ENCODE peak calls at places on chromosomes 6 and 20, in six cellular contexts. One of them, this sample, is unnamed.

GRCh38 chr6:144990768-144991167 is 705.6 kb downstream of the UTRN start:
- DNase-seq in K562: no peak
- DNase-seq in HCT116: no peak
- DNase-seq in H1: no peak
- DNase-seq in GM12878: no peak
- DNase-seq in HepG2: no peak
- DNase-seq in this sample: no peak

GRCh38 chr6:35425284-35425683 is 26.9 kb upstream of the FANCE start:
- DNase-seq in K562: no peak
- DNase-seq in HCT116: no peak
- DNase-seq in H1: no peak
- DNase-seq in HepG2: no peak
- DNase-seq in GM12878: no peak
- DNase-seq in this sample: no peak

GRCh38 chr6:129894904-129895303 is 33.8 kb upstream of the TMEM244 start:
- DNase-seq in HepG2: no peak
- DNase-seq in K562: no peak
- DNase-seq in GM12878: no peak
- DNase-seq in HCT116: no peak
- DNase-seq in H1: no peak
- DNase-seq in this sample: no peak

GRCh38 chr6:157587127-157587729 is 206.2 kb downstream of the ZDHHC14 start:
- DNase-seq in HCT116: no peak
- DNase-seq in GM12878: no peak
- DNase-seq in K562: no peak
- DNase-seq in HepG2: no peak
- DNase-seq in H1: no peak
- DNase-seq in this sample: no peak

GRCh38 chr20:10388571-10388970 is 45.5 kb downstream of the MKKS start:
- DNase-seq in K562: no peak
- DNase-seq in GM12878: no peak
- DNase-seq in H1: no peak
- DNase-seq in HCT116: no peak
- DNase-seq in HepG2: no peak
- DNase-seq in this sample: no peak

GRCh38 chr20:4441871-4442270 is 279.8 kb upstream of the PRND start:
- DNase-seq in HCT116: no peak
- DNase-seq in HepG2: no peak
- DNase-seq in H1: no peak
- DNase-seq in K562: no peak
- DNase-seq in GM12878: no peak
- DNase-seq in this sample: no peak

GRCh38 chr6:158330016-158330415 is 17.8 kb downstream of the TULP4 start:
- DNase-seq in HepG2: no peak
- DNase-seq in GM12878: no peak
- DNase-seq in H1: no peak
- DNase-seq in K562: no peak
- DNase-seq in HCT116: no peak
- DNase-seq in this sample: no peak

GRCh38 chr6:153167026-153167891 is 36.2 kb upstream of the RGS17 start:
- DNase-seq in HepG2: peak
- DNase-seq in K562: no peak
- DNase-seq in H1: no peak
- DNase-seq in GM12878: no peak
- DNase-seq in HCT116: peak
- DNase-seq in this sample: no peak

GRCh38 chr20:50073500-50073899 is 39.5 kb downstream of the UBE2V1 start:
- DNase-seq in K562: no peak
- DNase-seq in GM12878: no peak
- DNase-seq in HepG2: no peak
- DNase-seq in HCT116: no peak
- DNase-seq in H1: no peak
- DNase-seq in this sample: no peak

GRCh38 chr20:19121916-19122315 is 90.5 kb upstream of the SLC24A3 start:
- DNase-seq in H1: no peak
- DNase-seq in HCT116: no peak
- DNase-seq in GM12878: no peak
- DNase-seq in HepG2: no peak
- DNase-seq in K562: no peak
- DNase-seq in this sample: no peak

GRCh38 chr20:58086763-58087566 is 141.5 kb downstream of the ANKRD60 start:
- DNase-seq in K562: peak
- DNase-seq in GM12878: no peak
- DNase-seq in HepG2: peak
- DNase-seq in H1: no peak
- DNase-seq in HCT116: peak
- DNase-seq in this sample: peak

GRCh38 chr20:588476-588875 is 21.6 kb downstream of the TCF15 start:
- DNase-seq in HCT116: no peak
- DNase-seq in GM12878: no peak
- DNase-seq in HepG2: no peak
- DNase-seq in K562: no peak
- DNase-seq in H1: no peak
- DNase-seq in this sample: no peak

GRCh38 chr20:39911497-39911896 is 777.5 kb downstream of the MAFB start:
- DNase-seq in GM12878: no peak
- DNase-seq in HCT116: no peak
- DNase-seq in H1: no peak
- DNase-seq in K562: no peak
- DNase-seq in HepG2: no peak
- DNase-seq in this sample: no peak

GRCh38 chr6:152270301-152270925 is 366.7 kb downstream of the SYNE1 start:
- DNase-seq in HCT116: no peak
- DNase-seq in K562: no peak
- DNase-seq in HepG2: no peak
- DNase-seq in H1: no peak
- DNase-seq in GM12878: no peak
- DNase-seq in this sample: no peak

GRCh38 chr6:113181164-113181563 is 676.0 kb upstream of the MARCKS start:
- DNase-seq in H1: no peak
- DNase-seq in GM12878: no peak
- DNase-seq in HepG2: no peak
- DNase-seq in K562: no peak
- DNase-seq in HCT116: no peak
- DNase-seq in this sample: no peak

GRCh38 chr6:137853569-137854213 is 13.4 kb upstream of the TNFAIP3 start:
- DNase-seq in H1: no peak
- DNase-seq in GM12878: no peak
- DNase-seq in HepG2: no peak
- DNase-seq in K562: no peak
- DNase-seq in HCT116: peak
- DNase-seq in this sample: no peak

DNA sequence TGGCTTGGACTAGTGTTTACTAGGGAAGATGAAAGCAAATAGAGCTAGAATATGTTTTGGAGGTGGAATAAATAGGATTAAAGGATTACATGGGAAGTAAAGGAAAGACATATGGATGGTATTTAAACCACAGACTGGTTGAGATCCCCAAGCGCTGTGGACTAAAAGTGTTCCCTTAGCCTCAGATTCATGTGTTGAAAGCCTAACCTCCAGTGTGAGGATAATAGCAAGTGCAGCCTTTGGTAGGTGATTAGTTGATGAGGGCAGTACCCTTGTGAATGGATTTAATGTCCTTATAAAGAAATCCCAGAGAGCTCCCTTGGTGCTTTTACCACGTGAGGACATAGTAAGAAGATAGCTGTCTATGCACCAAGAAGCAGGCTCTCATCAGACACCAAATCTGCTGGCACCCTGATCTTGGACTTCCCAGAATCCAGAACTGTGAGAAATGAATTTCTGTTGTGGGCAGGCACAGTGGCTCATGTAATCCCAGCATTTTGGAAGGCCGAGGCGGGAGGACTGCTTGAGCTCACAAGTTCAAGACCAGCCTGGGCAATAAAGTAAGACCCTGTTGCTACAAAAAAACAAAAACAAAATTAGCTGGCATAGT is 57.3 kb upstream of the MCM9 start:
- DNase-seq in HepG2: no peak
- DNase-seq in H1: no peak
- DNase-seq in HCT116: no peak
- DNase-seq in K562: no peak
- DNase-seq in GM12878: no peak
- DNase-seq in this sample: no peak
- TF ChIP-seq JUND in HepG2: no peak
- TF ChIP-seq JUND in H1: no peak
- TF ChIP-seq JUND in HCT116: no peak
- TF ChIP-seq JUND in K562: no peak
- TF ChIP-seq JUND in GM12878: no peak
- TF ChIP-seq JUND in this sample: no peak

DNA sequence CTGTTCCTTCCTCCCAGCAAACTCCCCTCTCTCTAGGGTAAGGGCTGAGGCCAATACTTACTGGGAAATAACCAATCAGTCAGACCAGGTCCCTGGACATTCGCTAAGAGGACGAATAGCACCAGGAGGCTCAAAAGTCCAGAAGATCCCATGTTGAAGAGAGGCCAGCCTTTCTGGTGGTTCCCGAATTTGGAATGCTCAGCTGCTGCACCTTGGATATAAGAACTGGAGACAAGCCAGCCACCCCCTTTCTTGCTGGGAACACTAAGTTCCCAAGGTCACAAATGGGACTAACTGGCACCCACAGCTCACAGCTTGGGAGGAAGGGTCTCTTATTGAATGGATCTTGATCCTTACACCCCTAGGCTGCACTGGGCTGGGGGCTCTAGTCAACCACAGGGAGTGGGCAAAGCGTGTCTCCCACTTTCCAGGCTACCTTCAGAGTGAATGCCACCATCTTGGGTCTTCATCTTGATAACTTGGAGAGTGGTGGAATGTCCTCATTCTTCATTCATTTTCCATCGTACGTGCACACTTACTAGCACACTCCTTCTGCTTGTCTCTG is at the start of gene EPPIN:
- DNase-seq in HepG2: no peak
- DNase-seq in K562: no peak
- DNase-seq in GM12878: no peak
- DNase-seq in HCT116: no peak
- DNase-seq in H1: no peak
- DNase-seq in this sample: no peak
- TF ChIP-seq JUND in HepG2: no peak
- TF ChIP-seq JUND in K562: no peak
- TF ChIP-seq JUND in GM12878: no peak
- TF ChIP-seq JUND in HCT116: no peak
- TF ChIP-seq JUND in H1: no peak
- TF ChIP-seq JUND in this sample: no peak

DNA sequence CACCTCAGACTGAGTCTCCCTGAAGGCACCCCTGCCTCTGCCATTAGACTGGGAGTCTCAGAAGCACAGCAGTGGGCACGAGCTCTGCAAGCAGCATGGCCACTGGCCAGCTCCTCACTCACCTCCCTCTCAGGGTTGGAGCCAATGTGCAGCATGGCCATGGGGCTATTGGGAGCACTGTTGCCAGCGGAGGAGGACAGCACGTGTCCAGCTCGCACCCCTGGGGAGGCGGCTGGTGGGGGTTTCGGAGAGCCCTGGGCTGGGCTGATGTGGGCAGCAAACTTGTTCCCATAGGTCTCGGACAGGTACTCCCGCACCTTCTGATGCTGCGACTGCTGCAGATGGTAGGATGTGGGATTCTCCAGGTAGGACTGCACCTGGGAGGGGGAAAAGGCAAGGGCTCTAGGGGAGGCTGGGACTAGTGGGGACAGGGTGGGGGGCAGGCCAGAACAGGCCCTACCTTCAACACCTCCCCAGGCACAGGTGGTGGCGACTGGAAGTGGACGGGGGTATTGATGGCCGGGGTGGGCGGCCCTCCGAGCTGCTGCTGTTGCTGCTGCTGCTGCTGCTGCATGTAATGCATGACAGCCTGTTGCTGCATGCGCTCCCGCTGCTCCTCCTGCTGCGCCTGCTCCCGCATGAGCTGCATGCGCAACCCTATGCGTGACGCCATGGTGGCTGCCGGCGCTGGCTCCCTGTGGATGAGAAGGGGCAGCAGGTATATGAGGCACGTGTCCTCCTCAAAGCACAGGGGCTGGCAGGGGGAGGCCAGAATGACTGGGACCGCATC is 44.7 kb downstream of the TFEB start:
- DNase-seq in H1: no peak
- DNase-seq in K562: no peak
- DNase-seq in GM12878: no peak
- DNase-seq in HCT116: no peak
- DNase-seq in HepG2: no peak
- DNase-seq in this sample: no peak
- TF ChIP-seq JUND in H1: no peak
- TF ChIP-seq JUND in K562: no peak
- TF ChIP-seq JUND in GM12878: no peak
- TF ChIP-seq JUND in HCT116: no peak
- TF ChIP-seq JUND in HepG2: no peak
- TF ChIP-seq JUND in this sample: no peak

DNA sequence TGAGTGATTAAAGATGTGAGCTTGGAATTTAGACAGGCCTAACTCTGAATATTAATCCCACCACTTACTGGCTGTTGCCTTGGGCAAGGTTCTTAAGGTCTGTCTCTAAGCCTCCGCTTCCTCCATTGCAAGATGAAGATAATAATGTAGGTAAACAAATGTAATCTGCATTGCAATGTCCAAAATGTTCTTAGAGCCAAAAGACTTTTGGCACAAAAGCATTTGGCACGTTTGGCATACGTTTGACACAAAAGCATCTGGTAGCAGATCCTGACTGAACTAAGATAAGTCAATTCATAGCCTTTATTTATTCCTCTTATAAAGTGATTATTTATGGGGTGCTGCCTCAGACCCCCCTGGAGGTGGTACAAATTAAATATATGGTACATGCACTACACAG is 229.9 kb upstream of the STXBP5 start:
- DNase-seq in GM12878: no peak
- DNase-seq in HepG2: no peak
- DNase-seq in K562: no peak
- DNase-seq in H1: no peak
- DNase-seq in HCT116: no peak
- DNase-seq in this sample: no peak
- TF ChIP-seq JUND in GM12878: no peak
- TF ChIP-seq JUND in HepG2: no peak
- TF ChIP-seq JUND in K562: no peak
- TF ChIP-seq JUND in H1: no peak
- TF ChIP-seq JUND in HCT116: no peak
- TF ChIP-seq JUND in this sample: no peak

DNA sequence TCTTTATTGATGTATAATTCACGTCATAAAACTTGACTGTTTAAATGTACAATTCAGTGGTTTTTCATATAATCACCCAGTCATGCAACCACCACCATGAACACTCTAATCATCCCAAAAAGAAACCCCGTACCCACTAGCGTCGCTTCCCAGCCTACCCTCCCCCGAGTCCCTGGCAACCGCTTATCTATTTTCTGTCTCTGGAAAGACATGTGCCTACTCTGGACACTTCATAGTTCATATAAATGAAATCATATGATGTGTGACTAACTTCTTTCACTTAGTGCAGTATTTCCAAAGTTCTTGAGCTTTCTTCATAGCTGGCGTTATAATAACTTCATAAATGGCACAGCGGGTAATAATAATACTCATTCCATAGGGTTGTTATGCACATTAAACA is 215.2 kb downstream of the MYLK4 start:
- DNase-seq in HepG2: no peak
- DNase-seq in GM12878: no peak
- DNase-seq in HCT116: no peak
- DNase-seq in H1: no peak
- DNase-seq in K562: no peak
- DNase-seq in this sample: no peak
- TF ChIP-seq JUND in HepG2: no peak
- TF ChIP-seq JUND in GM12878: no peak
- TF ChIP-seq JUND in HCT116: no peak
- TF ChIP-seq JUND in H1: no peak
- TF ChIP-seq JUND in K562: no peak
- TF ChIP-seq JUND in this sample: no peak